ENCODE peak calls at places on chromosomes 6 and 20, in seven cellular contexts. F, W, X, S, H, T and D are unnamed samples.

GRCh38 chr20:9442858-9443257 is 71.5 kb upstream of the LAMP5 start:
- DNase-seq in F (no peak), W (no peak), X (no peak), S (no peak), H (no peak), T (no peak), D (no peak)

GRCh38 chr20:641516-641913 is 11.5 kb downstream of the SRXN1 start:
- DNase-seq in F (no peak), W (no peak), X (no peak), S (no peak), H (no peak), T (no peak), D (no peak)

GRCh38 chr6:11609324-11610071 is 71.9 kb downstream of the TMEM170B start:
- DNase-seq in F (no peak), W (no peak), X (no peak), S (peak; percentile 16), H (no peak), T (no peak), D (no peak)

GRCh38 chr20:10576411-10576810 is 97.4 kb downstream of the JAG1 start:
- DNase-seq in F (no peak), W (no peak), X (no peak), S (no peak), H (no peak), T (no peak), D (no peak)

GRCh38 chr6:29625337-29625930 is 7.5 kb downstream of the GABBR1 start:
- DNase-seq in F (no peak), W (no peak), X (no peak), S (no peak), H (no peak), T (no peak), D (no peak)

GRCh38 chr20:34675561-34675960 is 1.3 kb downstream of the PIGU start:
- DNase-seq in F (no peak), W (no peak), X (no peak), S (no peak), H (no peak), T (no peak), D (no peak)

GRCh38 chr6:111477481-111477938 is 5.5 kb downstream of the REV3L start:
- DNase-seq in F (no peak), W (peak; percentile 19), X (no peak), S (no peak), H (no peak), T (no peak), D (no peak)

GRCh38 chr6:44123544-44123943 is 3.7 kb downstream of the MRPL14 start:
- DNase-seq in F (no peak), W (no peak), X (no peak), S (no peak), H (no peak), T (no peak), D (no peak)

GRCh38 chr6:169801396-169802160 is 50.2 kb downstream of the ERMARD start:
- DNase-seq in F (no peak), W (no peak), X (no peak), S (no peak), H (no peak), T (no peak), D (no peak)

GRCh38 chr6:2528156-2528555 is 222.6 kb downstream of the MYLK4 start:
- DNase-seq in F (no peak), W (no peak), X (no peak), S (no peak), H (no peak), T (no peak), D (no peak)

GRCh38 chr6:57313711-57314471 is 3.5 kb upstream of the PRIM2 start:
- DNase-seq in F (no peak), W (peak; percentile 94), X (no peak), S (no peak), H (no peak), T (no peak), D (no peak)

GRCh38 chr6:169981969-169982368 is 230.5 kb downstream of the ERMARD start:
- DNase-seq in F (no peak), W (no peak), X (no peak), S (no peak), H (no peak), T (no peak), D (no peak)

GRCh38 chr20:35267092-35267491 is 10.8 kb downstream of the MMP24OS start:
- DNase-seq in F (no peak), W (no peak), X (no peak), S (no peak), H (no peak), T (no peak), D (no peak)